ENCODE peak calls at places on chromosomes 1 and 21, in six cellular contexts. One of them, this sample, is unnamed.

GRCh38 chr1:149978547-149979023 is 31.9 kb downstream of the OTUD7B start:
- DNase-seq in cardiac fibroblast: peak
- DNase-seq in astrocyte of the cerebellum: no peak
- DNase-seq in amygdala: no peak
- DNase-seq in B cell: no peak
- DNase-seq in CD4-positive, CD25-positive, alpha-beta regulatory T cell: no peak
- DNase-seq in this sample: no peak

GRCh38 chr1:113660053-113660452 is 99.2 kb downstream of the PHTF1 start:
- DNase-seq in cardiac fibroblast: no peak
- DNase-seq in astrocyte of the cerebellum: no peak
- DNase-seq in amygdala: no peak
- DNase-seq in B cell: no peak
- DNase-seq in CD4-positive, CD25-positive, alpha-beta regulatory T cell: no peak
- DNase-seq in this sample: no peak

GRCh38 chr1:12048376-12048775 is 14.7 kb upstream of the TNFRSF8 start:
- DNase-seq in cardiac fibroblast: no peak
- DNase-seq in astrocyte of the cerebellum: no peak
- DNase-seq in amygdala: no peak
- DNase-seq in B cell: no peak
- DNase-seq in CD4-positive, CD25-positive, alpha-beta regulatory T cell: no peak
- DNase-seq in this sample: no peak

GRCh38 chr21:26115899-26116298 is 54.7 kb downstream of the APP start:
- DNase-seq in cardiac fibroblast: peak
- DNase-seq in astrocyte of the cerebellum: peak
- DNase-seq in amygdala: no peak
- DNase-seq in B cell: no peak
- DNase-seq in CD4-positive, CD25-positive, alpha-beta regulatory T cell: no peak
- DNase-seq in this sample: no peak

GRCh38 chr1:208234721-208235120 is 9.5 kb downstream of the PLXNA2 start:
- DNase-seq in cardiac fibroblast: no peak
- DNase-seq in astrocyte of the cerebellum: no peak
- DNase-seq in amygdala: no peak
- DNase-seq in B cell: no peak
- DNase-seq in CD4-positive, CD25-positive, alpha-beta regulatory T cell: no peak
- DNase-seq in this sample: no peak

GRCh38 chr1:29453502-29454240 is 217.3 kb downstream of the PTPRU start:
- DNase-seq in cardiac fibroblast: peak
- DNase-seq in astrocyte of the cerebellum: peak
- DNase-seq in amygdala: no peak
- DNase-seq in B cell: no peak
- DNase-seq in CD4-positive, CD25-positive, alpha-beta regulatory T cell: peak
- DNase-seq in this sample: no peak

GRCh38 chr21:43916691-43917514 is 51.9 kb downstream of the AGPAT3 start:
- DNase-seq in cardiac fibroblast: no peak
- DNase-seq in astrocyte of the cerebellum: no peak
- DNase-seq in amygdala: no peak
- DNase-seq in B cell: peak
- DNase-seq in CD4-positive, CD25-positive, alpha-beta regulatory T cell: peak
- DNase-seq in this sample: no peak

GRCh38 chr1:154871374-154871773 is 1.3 kb upstream of the KCNN3 start:
- DNase-seq in cardiac fibroblast: no peak
- DNase-seq in astrocyte of the cerebellum: no peak
- DNase-seq in amygdala: no peak
- DNase-seq in B cell: no peak
- DNase-seq in CD4-positive, CD25-positive, alpha-beta regulatory T cell: no peak
- DNase-seq in this sample: no peak

GRCh38 chr21:45405271-45405818 is 380 bp downstream of the COL18A1 start:
- DNase-seq in cardiac fibroblast: peak
- DNase-seq in astrocyte of the cerebellum: no peak
- DNase-seq in amygdala: no peak
- DNase-seq in B cell: peak
- DNase-seq in CD4-positive, CD25-positive, alpha-beta regulatory T cell: no peak
- DNase-seq in this sample: peak

GRCh38 chr1:109895720-109896504 is 14.7 kb upstream of the CSF1 start:
- DNase-seq in cardiac fibroblast: peak
- DNase-seq in astrocyte of the cerebellum: no peak
- DNase-seq in amygdala: no peak
- DNase-seq in B cell: no peak
- DNase-seq in CD4-positive, CD25-positive, alpha-beta regulatory T cell: no peak
- DNase-seq in this sample: no peak

GRCh38 chr1:29499101-29499650 is 262.9 kb downstream of the PTPRU start:
- DNase-seq in cardiac fibroblast: no peak
- DNase-seq in astrocyte of the cerebellum: no peak
- DNase-seq in amygdala: no peak
- DNase-seq in B cell: no peak
- DNase-seq in CD4-positive, CD25-positive, alpha-beta regulatory T cell: no peak
- DNase-seq in this sample: no peak